ENCODE peak calls at places on chromosomes 2 and 18, in seven cellular contexts. One of them, this sample, is unnamed. For H3K4me1, the result is how much of the 10 kb centered on the place peaks cover.

GRCh38 chr2:110713508-110714362 is 18.6 kb upstream of the ACOXL start:
- DNase-seq in Peyer's patch: no peak
- DNase-seq in CD8-positive, alpha-beta T cell: no peak
- DNase-seq in lower lobe of right lung: no peak
- DNase-seq in uterus: no peak
- DNase-seq in PC-9: peak
- DNase-seq in left ventricle myocardium inferior: no peak
- DNase-seq in this sample: no peak

GRCh38 chr2:231666171-231667095 is 41.9 kb upstream of the PTMA start:
- DNase-seq in CD8-positive, alpha-beta T cell: no peak
- DNase-seq in lower lobe of right lung: peak
- DNase-seq in Peyer's patch: peak
- DNase-seq in left ventricle myocardium inferior: peak
- DNase-seq in uterus: peak
- DNase-seq in PC-9: peak
- DNase-seq in this sample: peak

GRCh38 chr18:74373428-74373827 is 57.8 kb downstream of the C18orf63 start:
- DNase-seq in lower lobe of right lung: no peak
- DNase-seq in uterus: no peak
- DNase-seq in Peyer's patch: peak
- DNase-seq in CD8-positive, alpha-beta T cell: peak
- DNase-seq in left ventricle myocardium inferior: no peak
- DNase-seq in PC-9: no peak
- DNase-seq in this sample: no peak

GRCh38 chr2:102070058-102070642 is 72.4 kb upstream of the IL1R1 start:
- DNase-seq in Peyer's patch: peak
- DNase-seq in left ventricle myocardium inferior: peak
- DNase-seq in uterus: peak
- DNase-seq in CD8-positive, alpha-beta T cell: no peak
- DNase-seq in lower lobe of right lung: peak
- DNase-seq in PC-9: no peak
- DNase-seq in this sample: no peak

GRCh38 chr18:45993441-45993840 is 26.3 kb upstream of the EPG5 start:
- DNase-seq in Peyer's patch: no peak
- DNase-seq in left ventricle myocardium inferior: no peak
- DNase-seq in lower lobe of right lung: no peak
- DNase-seq in uterus: no peak
- DNase-seq in PC-9: peak
- DNase-seq in CD8-positive, alpha-beta T cell: no peak
- DNase-seq in this sample: no peak

GRCh38 chr2:107430006-107430405 is 396.7 kb upstream of the RGPD4 start:
- DNase-seq in Peyer's patch: no peak
- DNase-seq in uterus: no peak
- DNase-seq in lower lobe of right lung: no peak
- DNase-seq in left ventricle myocardium inferior: no peak
- DNase-seq in PC-9: no peak
- DNase-seq in CD8-positive, alpha-beta T cell: no peak
- DNase-seq in this sample: no peak

GRCh38 chr18:13216732-13217465 is 1.7 kb upstream of the LDLRAD4 start:
- DNase-seq in PC-9: no peak
- DNase-seq in uterus: peak
- DNase-seq in CD8-positive, alpha-beta T cell: peak
- DNase-seq in lower lobe of right lung: no peak
- DNase-seq in left ventricle myocardium inferior: peak
- DNase-seq in Peyer's patch: peak
- DNase-seq in this sample: no peak

GRCh38 chr2:45353879-45354278 is 257.2 kb downstream of the SRBD1 start:
- DNase-seq in uterus: no peak
- DNase-seq in PC-9: peak
- DNase-seq in CD8-positive, alpha-beta T cell: no peak
- DNase-seq in left ventricle myocardium inferior: no peak
- DNase-seq in lower lobe of right lung: no peak
- DNase-seq in Peyer's patch: no peak
- DNase-seq in this sample: no peak

GRCh38 chr2:234135750-234136221 is 85.3 kb downstream of the SPP2 start:
- DNase-seq in PC-9: peak
- DNase-seq in lower lobe of right lung: peak
- DNase-seq in CD8-positive, alpha-beta T cell: peak
- DNase-seq in uterus: no peak
- DNase-seq in Peyer's patch: peak
- DNase-seq in left ventricle myocardium inferior: peak
- DNase-seq in this sample: peak

GRCh38 chr2:47631840-47632398 is 151.0 kb upstream of the MSH6 start:
- DNase-seq in uterus: no peak
- DNase-seq in PC-9: peak
- DNase-seq in Peyer's patch: peak
- DNase-seq in lower lobe of right lung: no peak
- DNase-seq in CD8-positive, alpha-beta T cell: no peak
- DNase-seq in left ventricle myocardium inferior: no peak
- DNase-seq in this sample: no peak

GRCh38 chr2:168434164-168434563 is 21.9 kb upstream of the CERS6 start:
- DNase-seq in PC-9: no peak
- DNase-seq in lower lobe of right lung: no peak
- DNase-seq in Peyer's patch: peak
- DNase-seq in CD8-positive, alpha-beta T cell: no peak
- DNase-seq in left ventricle myocardium inferior: peak
- DNase-seq in uterus: peak
- DNase-seq in this sample: no peak

GRCh38 chr18:21933931-21934765 is 193.6 kb downstream of the MIB1 start:
- DNase-seq in lower lobe of right lung: no peak
- DNase-seq in uterus: no peak
- DNase-seq in CD8-positive, alpha-beta T cell: no peak
- DNase-seq in PC-9: no peak
- DNase-seq in left ventricle myocardium inferior: no peak
- DNase-seq in Peyer's patch: no peak
- DNase-seq in this sample: no peak

GRCh38 chr18:59929621-59930295 is 30.0 kb downstream of the PMAIP1 start:
- DNase-seq in left ventricle myocardium inferior: no peak
- DNase-seq in CD8-positive, alpha-beta T cell: no peak
- DNase-seq in lower lobe of right lung: no peak
- DNase-seq in Peyer's patch: no peak
- DNase-seq in PC-9: no peak
- DNase-seq in uterus: no peak
- DNase-seq in this sample: no peak

GRCh38 chr2:75788154-75788553 is 77.4 kb upstream of the GCFC2 start:
- DNase-seq in Peyer's patch: no peak
- DNase-seq in left ventricle myocardium inferior: no peak
- DNase-seq in CD8-positive, alpha-beta T cell: no peak
- DNase-seq in PC-9: no peak
- DNase-seq in uterus: no peak
- DNase-seq in lower lobe of right lung: no peak
- DNase-seq in this sample: no peak

GRCh38 chr2:209685963-209686362 is 85.7 kb upstream of the UNC80 start:
- DNase-seq in lower lobe of right lung: no peak
- DNase-seq in uterus: no peak
- DNase-seq in Peyer's patch: no peak
- DNase-seq in PC-9: no peak
- DNase-seq in CD8-positive, alpha-beta T cell: no peak
- DNase-seq in left ventricle myocardium inferior: no peak
- DNase-seq in this sample: no peak

GRCh38 chr18:62329676-62330454 is 4.8 kb downstream of the TNFRSF11A start:
- DNase-seq in uterus: no peak
- DNase-seq in PC-9: no peak
- DNase-seq in CD8-positive, alpha-beta T cell: no peak
- DNase-seq in lower lobe of right lung: no peak
- DNase-seq in left ventricle myocardium inferior: peak
- DNase-seq in Peyer's patch: peak
- DNase-seq in this sample: no peak

GRCh38 chr18:52903858-52904257 is 563.9 kb downstream of the DCC start:
- DNase-seq in uterus: no peak
- DNase-seq in PC-9: peak
- DNase-seq in CD8-positive, alpha-beta T cell: no peak
- DNase-seq in Peyer's patch: peak
- DNase-seq in lower lobe of right lung: peak
- DNase-seq in left ventricle myocardium inferior: peak
- DNase-seq in this sample: no peak

GRCh38 chr2:15561574-15562344 is 625 bp upstream of the NBAS start:
- DNase-seq in PC-9: no peak
- DNase-seq in left ventricle myocardium inferior: no peak
- DNase-seq in CD8-positive, alpha-beta T cell: peak
- DNase-seq in Peyer's patch: peak
- DNase-seq in lower lobe of right lung: no peak
- DNase-seq in uterus: peak
- DNase-seq in this sample: no peak

GRCh38 chr2:160977854-160978253 is 182.4 kb upstream of the TANK start:
- DNase-seq in Peyer's patch: no peak
- DNase-seq in lower lobe of right lung: no peak
- DNase-seq in PC-9: no peak
- DNase-seq in CD8-positive, alpha-beta T cell: no peak
- DNase-seq in left ventricle myocardium inferior: no peak
- DNase-seq in uterus: no peak
- DNase-seq in this sample: no peak

GRCh38 chr2:165803123-165803760 is 9.2 kb upstream of the GALNT3 start:
- DNase-seq in CD8-positive, alpha-beta T cell: no peak
- DNase-seq in uterus: no peak
- DNase-seq in PC-9: no peak
- DNase-seq in lower lobe of right lung: no peak
- DNase-seq in Peyer's patch: no peak
- DNase-seq in left ventricle myocardium inferior: no peak
- DNase-seq in this sample: no peak

GRCh38 chr18:46478796-46479195 is 178.2 kb downstream of the LOXHD1 start:
- DNase-seq in Peyer's patch: no peak
- DNase-seq in lower lobe of right lung: no peak
- DNase-seq in PC-9: peak
- DNase-seq in CD8-positive, alpha-beta T cell: no peak
- DNase-seq in uterus: no peak
- DNase-seq in left ventricle myocardium inferior: no peak
- DNase-seq in this sample: no peak

GRCh38 chr2:85887566-85888019 is 1.2 kb downstream of the ST3GAL5 start:
- DNase-seq in Peyer's patch: peak
- DNase-seq in CD8-positive, alpha-beta T cell: peak
- DNase-seq in left ventricle myocardium inferior: peak
- DNase-seq in lower lobe of right lung: peak
- DNase-seq in uterus: peak
- DNase-seq in PC-9: no peak
- DNase-seq in this sample: peak

GRCh38 chr2:215882689-215883088 is 130.7 kb downstream of the MREG start:
- DNase-seq in PC-9: peak
- DNase-seq in Peyer's patch: no peak
- DNase-seq in left ventricle myocardium inferior: no peak
- DNase-seq in CD8-positive, alpha-beta T cell: no peak
- DNase-seq in uterus: no peak
- DNase-seq in lower lobe of right lung: no peak
- DNase-seq in this sample: no peak
- H3K4me1 ChIP-seq in PC-9: under half
- H3K4me1 ChIP-seq in Peyer's patch: under half
- H3K4me1 ChIP-seq in left ventricle myocardium inferior: under half
- H3K4me1 ChIP-seq in CD8-positive, alpha-beta T cell: under half
- H3K4me1 ChIP-seq in uterus: under half
- H3K4me1 ChIP-seq in lower lobe of right lung: under half
- H3K4me1 ChIP-seq in this sample: under half

GRCh38 chr18:39743463-39743862 is 2177.9 kb upstream of the CELF4 start:
- DNase-seq in lower lobe of right lung: no peak
- DNase-seq in CD8-positive, alpha-beta T cell: no peak
- DNase-seq in Peyer's patch: no peak
- DNase-seq in uterus: no peak
- DNase-seq in left ventricle myocardium inferior: no peak
- DNase-seq in PC-9: no peak
- DNase-seq in this sample: no peak

GRCh38 chr18:39746201-39746600 is 2180.6 kb upstream of the CELF4 start:
- DNase-seq in left ventricle myocardium inferior: no peak
- DNase-seq in lower lobe of right lung: no peak
- DNase-seq in uterus: no peak
- DNase-seq in Peyer's patch: no peak
- DNase-seq in CD8-positive, alpha-beta T cell: no peak
- DNase-seq in PC-9: no peak
- DNase-seq in this sample: no peak

GRCh38 chr18:39737869-39738268 is 2172.3 kb upstream of the CELF4 start:
- DNase-seq in PC-9: no peak
- DNase-seq in lower lobe of right lung: no peak
- DNase-seq in uterus: no peak
- DNase-seq in CD8-positive, alpha-beta T cell: no peak
- DNase-seq in Peyer's patch: no peak
- DNase-seq in left ventricle myocardium inferior: no peak
- DNase-seq in this sample: no peak

GRCh38 chr18:39742015-39742466 is 2176.4 kb upstream of the CELF4 start:
- DNase-seq in left ventricle myocardium inferior: no peak
- DNase-seq in PC-9: no peak
- DNase-seq in lower lobe of right lung: no peak
- DNase-seq in CD8-positive, alpha-beta T cell: no peak
- DNase-seq in uterus: no peak
- DNase-seq in Peyer's patch: no peak
- DNase-seq in this sample: no peak
- TF ChIP-seq CTCF in left ventricle myocardium inferior: no peak
- TF ChIP-seq CTCF in PC-9: no peak
- TF ChIP-seq CTCF in lower lobe of right lung: no peak
- TF ChIP-seq CTCF in CD8-positive, alpha-beta T cell: no peak
- TF ChIP-seq CTCF in uterus: no peak
- TF ChIP-seq CTCF in Peyer's patch: no peak
- TF ChIP-seq CTCF in this sample: no peak

GRCh38 chr18:61107107-61107506 is 226.1 kb upstream of the CDH20 start:
- DNase-seq in PC-9: no peak
- DNase-seq in Peyer's patch: no peak
- DNase-seq in left ventricle myocardium inferior: no peak
- DNase-seq in lower lobe of right lung: no peak
- DNase-seq in uterus: no peak
- DNase-seq in CD8-positive, alpha-beta T cell: no peak
- DNase-seq in this sample: no peak

GRCh38 chr18:61108706-61109105 is 224.5 kb upstream of the CDH20 start:
- DNase-seq in lower lobe of right lung: no peak
- DNase-seq in left ventricle myocardium inferior: no peak
- DNase-seq in uterus: no peak
- DNase-seq in PC-9: no peak
- DNase-seq in Peyer's patch: no peak
- DNase-seq in CD8-positive, alpha-beta T cell: no peak
- DNase-seq in this sample: no peak
- H3K4me1 ChIP-seq in lower lobe of right lung: under half
- H3K4me1 ChIP-seq in left ventricle myocardium inferior: under half
- H3K4me1 ChIP-seq in uterus: under half
- H3K4me1 ChIP-seq in PC-9: under half
- H3K4me1 ChIP-seq in Peyer's patch: under half
- H3K4me1 ChIP-seq in CD8-positive, alpha-beta T cell: under half
- H3K4me1 ChIP-seq in this sample: under half

DNA sequence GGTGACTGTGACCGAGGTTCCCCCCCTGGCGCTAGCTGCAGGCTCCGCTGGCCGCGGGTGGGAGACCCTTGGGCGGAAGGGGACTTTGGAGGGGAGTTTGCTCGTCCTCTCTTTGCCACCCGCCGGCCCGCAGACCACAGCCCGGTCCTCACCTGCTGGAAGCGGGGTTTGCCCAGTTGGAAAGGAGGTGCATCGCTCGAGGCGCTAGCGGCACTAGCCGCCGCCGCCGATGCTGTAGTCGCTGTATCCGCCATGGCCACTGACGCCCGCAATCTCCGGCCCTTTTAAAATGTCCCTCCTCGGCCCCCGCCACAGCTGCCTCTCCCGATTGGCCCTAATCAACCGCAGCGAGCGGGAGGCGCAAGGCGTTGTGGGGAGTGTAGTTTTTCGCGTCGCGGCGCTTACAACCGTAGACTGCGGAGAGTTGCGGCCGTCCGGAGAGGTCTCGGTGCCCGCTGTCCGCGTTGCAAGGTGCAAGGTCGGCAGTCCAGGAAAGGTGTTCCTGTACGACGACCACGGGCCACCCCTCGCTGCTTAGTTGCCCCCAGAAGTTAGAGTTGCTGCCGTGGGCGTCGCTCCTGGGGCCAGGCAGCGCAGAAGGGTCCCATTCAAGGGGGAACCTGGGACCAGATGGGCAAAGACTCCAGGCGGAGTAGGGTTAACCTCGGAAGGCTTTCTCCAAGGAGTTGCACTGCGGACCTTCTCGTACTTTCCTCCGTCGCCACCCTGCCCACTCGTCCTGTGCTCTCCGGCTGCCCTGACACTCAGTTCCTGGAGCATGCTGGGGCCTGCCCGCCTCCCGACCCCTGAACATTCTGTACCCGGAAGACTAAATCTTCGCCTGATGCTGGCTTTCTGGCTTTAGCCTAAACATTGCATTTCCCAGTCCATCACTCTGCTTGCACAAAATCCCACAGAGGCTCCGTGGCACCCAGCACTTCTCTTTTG is at the start of gene SFXN5:
- DNase-seq in PC-9: peak
- DNase-seq in left ventricle myocardium inferior: peak
- DNase-seq in lower lobe of right lung: peak
- DNase-seq in Peyer's patch: peak
- DNase-seq in CD8-positive, alpha-beta T cell: peak
- DNase-seq in uterus: peak
- DNase-seq in this sample: peak
- TF ChIP-seq CTCF in PC-9: peak
- TF ChIP-seq CTCF in left ventricle myocardium inferior: peak
- TF ChIP-seq CTCF in lower lobe of right lung: peak
- TF ChIP-seq CTCF in Peyer's patch: no peak
- TF ChIP-seq CTCF in CD8-positive, alpha-beta T cell: no peak
- TF ChIP-seq CTCF in uterus: peak
- TF ChIP-seq CTCF in this sample: peak

This sample was measured in spleen.